ENCODE peak calls at places on chromosomes 13 and 19, in five cellular contexts. One of them, this sample, is unnamed.

GRCh38 chr19:58364127-58364526 is 1.6 kb upstream of the ZNF497 start:
- DNase-seq in neuronal stem cell: no peak
- DNase-seq in CD4-positive, alpha-beta T cell: no peak
- DNase-seq in fibroblast of gingiva: no peak
- DNase-seq in HuH-7: no peak
- DNase-seq in this sample: no peak

GRCh38 chr13:35887028-35887666 is 244.0 kb downstream of the DCLK1 start:
- DNase-seq in neuronal stem cell: no peak
- DNase-seq in CD4-positive, alpha-beta T cell: no peak
- DNase-seq in fibroblast of gingiva: no peak
- DNase-seq in HuH-7: no peak
- DNase-seq in this sample: no peak

GRCh38 chr19:55670280-55671053 is 4.6 kb upstream of the EPN1 start:
- DNase-seq in neuronal stem cell: no peak
- DNase-seq in CD4-positive, alpha-beta T cell: no peak
- DNase-seq in fibroblast of gingiva: peak; percentile 49
- DNase-seq in HuH-7: no peak
- DNase-seq in this sample: no peak

GRCh38 chr19:36009220-36009619 is 607 bp upstream of the SYNE4 start:
- DNase-seq in neuronal stem cell: peak; percentile 55
- DNase-seq in CD4-positive, alpha-beta T cell: peak; percentile 32
- DNase-seq in fibroblast of gingiva: peak; percentile 67
- DNase-seq in HuH-7: no peak
- DNase-seq in this sample: no peak

GRCh38 chr13:112715715-112716460 is 26.1 kb downstream of the ATP11A start:
- DNase-seq in neuronal stem cell: no peak
- DNase-seq in CD4-positive, alpha-beta T cell: no peak
- DNase-seq in fibroblast of gingiva: no peak
- DNase-seq in HuH-7: no peak
- DNase-seq in this sample: no peak

GRCh38 chr19:33434886-33435705 is 61.6 kb downstream of the CEBPG start:
- DNase-seq in neuronal stem cell: no peak
- DNase-seq in CD4-positive, alpha-beta T cell: no peak
- DNase-seq in fibroblast of gingiva: no peak
- DNase-seq in HuH-7: no peak
- DNase-seq in this sample: no peak

GRCh38 chr13:113083402-113084061 is 22.1 kb upstream of the F7 start:
- DNase-seq in neuronal stem cell: no peak
- DNase-seq in CD4-positive, alpha-beta T cell: no peak
- DNase-seq in fibroblast of gingiva: peak; percentile 11
- DNase-seq in HuH-7: no peak
- DNase-seq in this sample: no peak

GRCh38 chr13:90121784-90122183 is 1225.7 kb upstream of the MIR17HG start:
- DNase-seq in neuronal stem cell: no peak
- DNase-seq in CD4-positive, alpha-beta T cell: no peak
- DNase-seq in fibroblast of gingiva: no peak
- DNase-seq in HuH-7: no peak
- DNase-seq in this sample: no peak

GRCh38 chr13:37179646-37180045 is 74.2 kb upstream of the CSNK1A1L start:
- DNase-seq in neuronal stem cell: no peak
- DNase-seq in CD4-positive, alpha-beta T cell: no peak
- DNase-seq in fibroblast of gingiva: no peak
- DNase-seq in HuH-7: no peak
- DNase-seq in this sample: no peak

GRCh38 chr19:14830702-14831101 is 4.3 kb downstream of the OR7A5 start:
- DNase-seq in neuronal stem cell: no peak
- DNase-seq in CD4-positive, alpha-beta T cell: no peak
- DNase-seq in fibroblast of gingiva: no peak
- DNase-seq in HuH-7: no peak
- DNase-seq in this sample: no peak

GRCh38 chr19:13076787-13077186 is 25.9 kb downstream of the LYL1 start:
- DNase-seq in neuronal stem cell: no peak
- DNase-seq in CD4-positive, alpha-beta T cell: no peak
- DNase-seq in fibroblast of gingiva: no peak
- DNase-seq in HuH-7: no peak
- DNase-seq in this sample: no peak

GRCh38 chr13:81917829-81918228 is 1576.9 kb upstream of the SPRY2 start:
- DNase-seq in neuronal stem cell: no peak
- DNase-seq in CD4-positive, alpha-beta T cell: no peak
- DNase-seq in fibroblast of gingiva: no peak
- DNase-seq in HuH-7: no peak
- DNase-seq in this sample: no peak

GRCh38 chr19:48650974-48651681 is 5.1 kb upstream of the CA11 start:
- DNase-seq in neuronal stem cell: no peak
- DNase-seq in CD4-positive, alpha-beta T cell: no peak
- DNase-seq in fibroblast of gingiva: no peak
- DNase-seq in HuH-7: no peak
- DNase-seq in this sample: no peak

GRCh38 chr13:33323766-33324525 is 38.4 kb upstream of the STARD13 start:
- DNase-seq in neuronal stem cell: no peak
- DNase-seq in CD4-positive, alpha-beta T cell: no peak
- DNase-seq in fibroblast of gingiva: peak; percentile 73
- DNase-seq in HuH-7: no peak
- DNase-seq in this sample: no peak

GRCh38 chr13:113090806-113091205 is 14.8 kb upstream of the F7 start:
- DNase-seq in neuronal stem cell: no peak
- DNase-seq in CD4-positive, alpha-beta T cell: no peak
- DNase-seq in fibroblast of gingiva: no peak
- DNase-seq in HuH-7: no peak
- DNase-seq in this sample: no peak

GRCh38 chr13:52070929-52071523 is 46.5 kb downstream of the UTP14C start:
- DNase-seq in neuronal stem cell: no peak
- DNase-seq in CD4-positive, alpha-beta T cell: no peak
- DNase-seq in fibroblast of gingiva: no peak
- DNase-seq in HuH-7: peak; percentile 20
- DNase-seq in this sample: peak; percentile 60

GRCh38 chr19:53660584-53660983 is 28.8 kb downstream of the DPRX start:
- DNase-seq in neuronal stem cell: no peak
- DNase-seq in CD4-positive, alpha-beta T cell: no peak
- DNase-seq in fibroblast of gingiva: no peak
- DNase-seq in HuH-7: no peak
- DNase-seq in this sample: no peak